ENCODE peak calls at places on chromosome 16, in four cellular contexts. N is KG1, I is NCI-H1092 treated with DMSO at 0.1 percent for 48 hours, D is AG08395. O is an unnamed sample.

GRCh38 chr16:9854665-9855064 is 327.6 kb downstream of the GRIN2A start:
- DNase-seq in D (no peak), N (no peak), I (no peak), O (peak; percentile 90)

GRCh38 chr16:70653406-70653805 is 7.0 kb downstream of the IL34 start:
- DNase-seq in N (no peak), I (no peak), D (no peak), O (no peak)

GRCh38 chr16:74627506-74628220 is 20.7 kb upstream of the GLG1 start:
- DNase-seq in N (no peak), I (no peak), D (no peak), O (peak; percentile 27)

GRCh38 chr16:19128454-19129210 is 14.9 kb downstream of the ITPRIPL2 start:
- DNase-seq in D (no peak), I (no peak), N (no peak), O (no peak)

GRCh38 chr16:54143934-54144333 is 142.7 kb downstream of the IRX3 start:
- DNase-seq in D (no peak), N (no peak), I (no peak), O (no peak)

GRCh38 chr16:87431926-87432325 is 39.8 kb downstream of the MAP1LC3B start:
- DNase-seq in D (peak; percentile 84), N (no peak), I (no peak), O (peak; percentile 54)

GRCh38 chr16:23082161-23082788 is 67.0 kb downstream of the USP31 start:
- DNase-seq in I (peak; percentile 31), D (no peak), N (no peak), O (peak; percentile 41)

GRCh38 chr16:2033057-2033911 is 6.6 kb downstream of the NHERF2 start:
- DNase-seq in D (peak; percentile 64), I (no peak), N (no peak), O (peak; percentile 48)

GRCh38 chr16:83720981-83721380 is 86.8 kb upstream of the HSBP1 start:
- DNase-seq in N (no peak), D (no peak), I (peak; percentile 8), O (no peak)

GRCh38 chr16:87671715-87672270 is 69.5 kb downstream of the JPH3 start:
- DNase-seq in I (no peak), N (no peak), D (no peak), O (no peak)

GRCh38 chr16:14372471-14372870 is 257.6 kb downstream of the PARN start:
- DNase-seq in D (no peak), N (no peak), I (peak; percentile 39), O (no peak)

GRCh38 chr16:88499314-88499713 is 46.2 kb downstream of the ZFPM1 start:
- DNase-seq in N (no peak), D (no peak), I (no peak), O (no peak)

GRCh38 chr16:80277182-80277581 is 263.6 kb upstream of the DYNLRB2 start:
- DNase-seq in I (no peak), N (no peak), D (no peak), O (no peak)

GRCh38 chr16:27174007-27174406 is 29.3 kb upstream of the KDM8 start:
- DNase-seq in I (no peak), N (peak; percentile 27), D (no peak), O (no peak)